ENCODE peak calls at places on chromosomes 3 and 15, in four cellular contexts. C is HepG2, S is K562, N is GM12878. Y is an unnamed sample.
A peak's percentile ranks its signal among the peaks of the same experiment; 100 is the strongest.

GRCh38 chr3:187020376-187020775 is 90.0 kb downstream of the ST6GAL1 start:
- DNase-seq in N (no peak), C (no peak), S (no peak), Y (no peak)

GRCh38 chr3:2484162-2485026 is 385.7 kb downstream of the CNTN4 start:
- DNase-seq in N (no peak), C (no peak), S (no peak), Y (no peak)

GRCh38 chr15:25730918-25731317 is 132.2 kb downstream of the ATP10A start:
- DNase-seq in S (no peak), C (no peak), N (no peak), Y (no peak)

GRCh38 chr3:76372497-76372896 is 587.1 kb upstream of the ZNF717 start:
- DNase-seq in C (no peak), S (no peak), N (no peak), Y (no peak)

GRCh38 chr3:120420360-120420759 is 30.4 kb downstream of the FSTL1 start:
- DNase-seq in C (no peak), S (no peak), N (no peak), Y (no peak)

GRCh38 chr3:149581681-149582349 is 76.0 kb downstream of the WWTR1 start:
- DNase-seq in N (no peak), C (no peak), S (peak; percentile 27), Y (no peak)

GRCh38 chr3:130925628-130926027 is 31.7 kb downstream of the ATP2C1 start:
- DNase-seq in S (peak; percentile 68), N (peak; percentile 56), C (no peak), Y (no peak)

GRCh38 chr3:72722930-72723726 is 125.1 kb downstream of the SHQ1 start:
- DNase-seq in S (no peak), C (no peak), N (peak; percentile 35), Y (no peak)

GRCh38 chr3:55190296-55190695 is 262.4 kb upstream of the LRTM1 start:
- DNase-seq in N (no peak), S (no peak), C (no peak), Y (no peak)

GRCh38 chr15:60575995-60576394 is 97.1 kb upstream of the ICE2 start:
- DNase-seq in S (no peak), N (no peak), C (peak; percentile 69), Y (no peak)

GRCh38 chr15:60374628-60375081 is 23.1 kb downstream of the ANXA2 start:
- DNase-seq in N (no peak), C (peak; percentile 98), S (no peak), Y (peak; percentile 21)

GRCh38 chr3:186598794-186599141 is 14.1 kb upstream of the AHSG start:
- DNase-seq in S (no peak), C (no peak), N (no peak), Y (no peak)

GRCh38 chr3:187041362-187042061 is 97.8 kb downstream of the RPL39L start:
- DNase-seq in S (peak; percentile 59), C (peak; percentile 97), N (no peak), Y (no peak)

GRCh38 chr3:71893702-71894479 is 108.9 kb upstream of the PROK2 start:
- DNase-seq in N (no peak), S (no peak), C (no peak), Y (no peak)

GRCh38 chr3:100400424-100400781 is 486 bp downstream of the TOMM70 start:
- DNase-seq in N (no peak), S (no peak), C (peak; percentile 16), Y (peak; percentile 17)

GRCh38 chr3:196050597-196050996 is 31.3 kb downstream of the TFRC start:
- DNase-seq in C (no peak), S (no peak), N (no peak), Y (no peak)

GRCh38 chr3:196053487-196053886 is 28.4 kb downstream of the TFRC start:
- DNase-seq in C (no peak), N (no peak), S (no peak), Y (no peak)

GRCh38 chr3:196048922-196049566 is 32.8 kb downstream of the TFRC start:
- DNase-seq in N (no peak), C (no peak), S (no peak), Y (no peak)

GRCh38 chr3:196049567-196050122 is 32.2 kb downstream of the TFRC start:
- DNase-seq in C (no peak), S (no peak), N (no peak), Y (no peak)

GRCh38 chr3:196051336-196052076 is 30.4 kb downstream of the TFRC start:
- DNase-seq in N (no peak), C (no peak), S (no peak), Y (no peak)
- TF ChIP-seq TARDBP in N (no peak), C (no peak), S (no peak), Y (no peak)

DNA sequence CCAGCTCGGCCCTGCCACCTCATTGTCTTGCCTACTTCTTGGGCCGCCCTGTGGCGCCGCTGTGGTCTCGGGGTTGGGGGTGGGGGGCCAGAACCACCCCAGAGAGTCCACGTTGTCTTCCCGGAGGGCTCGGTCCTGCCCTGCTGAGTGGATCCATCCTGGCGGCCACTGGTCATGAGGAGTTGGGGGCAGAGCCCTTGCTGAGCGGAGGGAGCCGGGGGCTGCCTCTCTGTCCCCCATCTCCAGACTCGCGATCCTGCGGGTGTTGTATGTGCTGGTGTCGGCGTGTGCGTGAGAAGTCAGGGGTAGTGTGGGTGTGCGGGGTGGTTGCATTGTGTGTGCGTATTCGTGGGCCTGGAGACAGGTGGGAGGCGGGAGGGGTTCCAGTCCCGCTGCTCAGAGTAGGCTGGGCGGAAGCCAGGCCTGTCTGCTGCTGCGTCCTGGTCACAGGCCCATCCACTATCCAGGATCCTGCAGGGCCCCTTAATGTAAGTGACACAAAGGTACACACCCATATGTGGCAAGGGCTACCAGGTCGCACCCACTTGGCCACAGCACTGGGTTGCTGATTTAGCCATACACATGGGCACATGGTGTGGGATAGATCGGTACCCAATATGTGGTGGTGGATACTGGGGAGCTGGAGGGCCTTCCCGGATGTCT is 30.7 kb downstream of the NBEAL2 start:
- DNase-seq in S (no peak), N (no peak), C (no peak), Y (no peak)
- TF ChIP-seq TARDBP in S (no peak), N (no peak), C (no peak), Y (no peak)

DNA sequence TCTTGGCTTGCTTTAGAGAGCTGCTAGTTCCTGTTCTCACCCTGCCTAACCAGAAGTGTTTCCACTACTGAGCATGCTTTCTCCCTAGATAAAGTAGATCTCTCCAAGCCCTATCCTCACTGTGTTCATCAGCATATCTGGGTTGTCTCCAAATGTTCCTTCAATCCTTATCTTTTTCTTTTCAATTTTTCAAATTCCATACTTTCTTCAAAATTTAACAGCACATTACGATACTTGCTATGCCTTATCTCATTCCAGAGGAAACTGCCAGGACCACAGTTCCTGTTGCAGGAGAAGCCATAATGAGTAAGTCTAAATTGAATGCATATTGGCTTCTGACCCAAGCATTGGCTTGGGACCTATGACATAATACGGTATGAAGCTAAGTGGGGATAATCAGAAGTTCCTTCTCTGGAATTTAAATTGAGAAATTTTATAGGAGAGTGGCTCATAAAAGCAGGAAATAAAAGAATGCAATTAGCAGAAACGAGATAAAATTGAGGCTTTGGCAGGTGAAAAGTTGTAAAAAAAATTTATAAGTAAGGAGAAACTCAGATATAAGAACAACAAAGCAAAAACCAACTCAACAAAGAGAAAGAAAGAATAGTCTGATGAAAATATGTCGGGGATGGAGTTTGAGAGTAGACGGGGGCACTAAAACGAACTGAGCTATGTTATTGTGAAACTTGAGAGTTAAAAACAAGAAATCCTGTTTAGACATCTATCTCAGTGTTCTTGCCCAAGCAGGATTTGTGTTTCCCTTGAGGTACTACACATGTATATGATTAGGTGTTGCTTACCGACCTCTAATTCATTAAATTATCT is 631.7 kb upstream of the CCDC54 start:
- DNase-seq in S (no peak), C (no peak), N (no peak), Y (no peak)
- TF ChIP-seq TARDBP in S (no peak), C (no peak), N (no peak), Y (no peak)

GRCh38 chr15:68316061-68316804 is 38.7 kb downstream of the FEM1B start:
- DNase-seq in S (peak; percentile 31), N (no peak), C (no peak), Y (peak; percentile 56)
- TF ChIP-seq TARDBP in S (no peak), N (no peak), C (no peak), Y (no peak)

DNA sequence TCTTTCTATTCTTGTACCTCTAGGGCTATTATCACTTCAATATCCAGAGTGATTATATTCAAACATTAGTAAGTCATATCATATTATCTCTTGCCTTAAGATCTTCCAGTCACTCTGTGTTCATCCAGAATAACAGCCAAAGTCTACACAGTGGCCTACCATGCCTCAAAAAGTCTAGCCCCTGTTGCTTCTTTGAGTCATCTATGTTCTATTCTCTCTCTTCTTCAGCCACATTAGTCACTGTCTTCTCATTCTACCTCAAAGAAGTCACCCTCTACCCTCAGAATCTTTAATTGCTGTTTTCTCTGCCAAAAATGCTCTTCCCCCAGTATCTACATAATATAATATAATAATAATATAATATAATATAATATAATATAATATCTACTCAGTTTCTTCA is 356.0 kb downstream of the NLGN1 start:
- DNase-seq in N (no peak), C (no peak), S (no peak), Y (no peak)
- TF ChIP-seq TARDBP in N (no peak), C (no peak), S (no peak), Y (no peak)

GRCh38 chr3:44056446-44057240 is 185.0 kb upstream of the TOPAZ1 start:
- DNase-seq in C (no peak), S (no peak), N (no peak), Y (no peak)

GRCh38 chr3:44060164-44060563 is 181.5 kb upstream of the TOPAZ1 start:
- DNase-seq in N (no peak), S (no peak), C (no peak), Y (no peak)

GRCh38 chr3:44058868-44059203 is 182.8 kb upstream of the TOPAZ1 start:
- DNase-seq in S (no peak), C (no peak), N (no peak), Y (no peak)

GRCh38 chr3:44055951-44056350 is 185.7 kb upstream of the TOPAZ1 start:
- DNase-seq in S (no peak), C (no peak), N (no peak), Y (no peak)

DNA sequence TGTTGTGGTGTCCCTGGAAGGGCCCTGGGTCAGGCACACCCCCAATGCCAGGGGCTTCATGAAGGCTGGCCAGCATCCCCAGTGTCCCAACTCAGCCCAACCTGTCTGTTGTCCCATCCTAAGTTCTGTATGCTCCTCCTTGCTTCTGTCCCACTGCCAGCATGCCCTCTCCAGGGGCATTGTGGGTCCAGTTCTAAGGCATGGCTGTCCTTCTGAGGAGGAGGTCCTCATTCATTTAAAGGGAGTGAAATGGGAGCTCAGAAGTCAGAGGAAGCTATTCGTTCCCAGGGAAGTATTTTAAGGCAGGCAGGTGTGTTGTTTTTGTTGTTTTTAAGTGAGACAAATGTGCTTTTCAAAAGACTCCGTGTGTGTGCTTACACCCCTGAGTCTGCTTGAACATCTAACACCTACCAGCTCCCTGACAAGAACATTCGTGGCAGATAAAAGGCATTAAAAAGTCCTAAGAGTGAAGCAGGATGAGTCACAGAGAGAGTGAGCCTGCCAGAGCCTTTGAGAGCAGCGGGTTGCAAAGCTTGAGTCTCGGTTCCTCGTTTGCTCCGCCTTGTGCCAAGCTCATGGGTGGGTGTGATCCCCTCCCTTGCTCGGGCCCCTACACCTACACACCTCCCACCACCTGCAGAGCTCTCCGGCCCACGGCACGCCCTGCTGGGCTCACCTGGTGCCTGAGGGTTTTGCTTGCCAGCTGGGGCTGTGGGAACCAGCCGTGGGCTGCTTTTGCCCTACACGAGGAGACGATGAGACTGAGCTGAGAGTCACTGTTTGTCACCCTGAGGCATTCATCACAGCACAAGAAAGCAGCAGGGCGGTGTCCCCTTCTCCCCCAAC is 183.4 kb upstream of the TOPAZ1 start:
- DNase-seq in C (no peak), S (no peak), N (peak; percentile 87), Y (no peak)
- TF ChIP-seq TARDBP in C (no peak), S (no peak), N (no peak), Y (no peak)

Y was measured in HEK293T.